ENCODE peak calls at places on chromosome 22, in eight cellular contexts. B is osteocyte, W is adrenal gland, M is GM12865, U is mammary epithelial cell, L is GM23338, T is stomach, H is brain microvascular endothelial cell. X is an unnamed sample.

GRCh38 chr22:23384451-23384850 is 195.6 kb downstream of the IGLL1 start:
- DNase-seq in B (no peak), W (no peak), M (no peak), U (no peak), L (no peak), T (no peak), H (no peak), X (no peak)

GRCh38 chr22:32206774-32207758 is 2.2 kb upstream of the RFPL2 start:
- DNase-seq in B (no peak), W (no peak), M (peak; percentile 54), U (peak; percentile 42), L (peak; percentile 86), T (peak; percentile 51), H (peak; percentile 2), X (no peak)

GRCh38 chr22:17120281-17120680 is 879 bp downstream of the TMEM121B start:
- DNase-seq in B (peak; percentile 88), W (peak; percentile 60), M (peak; percentile 52), U (peak; percentile 28), L (peak; percentile 92), T (peak; percentile 51), H (no peak), X (peak; percentile 74)

GRCh38 chr22:40107244-40107643 is 70.5 kb upstream of the TNRC6B start:
- DNase-seq in B (no peak), W (no peak), M (no peak), U (no peak), L (no peak), T (no peak), H (no peak), X (peak; percentile 36)

GRCh38 chr22:50190182-50190951 is 4.7 kb downstream of the TRABD start:
- DNase-seq in B (no peak), W (peak; percentile 85), M (peak; percentile 95), U (peak; percentile 78), L (peak; percentile 81), T (peak; percentile 88), H (no peak), X (peak; percentile 85)

GRCh38 chr22:20771918-20772625 is 1.8 kb upstream of the SERPIND1 start:
- DNase-seq in B (no peak), W (no peak), M (no peak), U (no peak), L (peak; percentile 48), T (no peak), H (no peak), X (no peak)

GRCh38 chr22:49942565-49943404 is 17.8 kb upstream of the PIM3 start:
- DNase-seq in B (no peak), W (no peak), M (no peak), U (no peak), L (no peak), T (no peak), H (no peak), X (no peak)

GRCh38 chr22:45743687-45744086 is 72.1 kb downstream of the ATXN10 start:
- DNase-seq in B (no peak), W (no peak), M (no peak), U (no peak), L (no peak), T (no peak), H (no peak), X (no peak)

GRCh38 chr22:33923660-33924246 is 3.5 kb upstream of the LARGE1 start:
- DNase-seq in B (no peak), W (peak; percentile 75), M (peak; percentile 87), U (peak; percentile 59), L (peak; percentile 98), T (peak; percentile 71), H (peak; percentile 62), X (peak; percentile 55)

GRCh38 chr22:43928418-43929307 is 5.1 kb downstream of the PNPLA3 start:
- DNase-seq in B (no peak), W (no peak), M (no peak), U (no peak), L (no peak), T (no peak), H (no peak), X (no peak)

GRCh38 chr22:49045276-49045675 is 782.4 kb downstream of the BRD1 start:
- DNase-seq in B (no peak), W (no peak), M (no peak), U (no peak), L (no peak), T (no peak), H (no peak), X (no peak)

GRCh38 chr22:48921411-48921903 is 906.2 kb downstream of the BRD1 start:
- DNase-seq in B (peak; percentile 54), W (no peak), M (no peak), U (no peak), L (no peak), T (peak; percentile 23), H (no peak), X (no peak)

GRCh38 chr22:49503896-49504521 is 323.7 kb downstream of the BRD1 start:
- DNase-seq in B (no peak), W (no peak), M (no peak), U (no peak), L (no peak), T (peak; percentile 2), H (no peak), X (peak; percentile 44)

GRCh38 chr22:29370556-29370955 is 17.8 kb downstream of the AP1B1 start:
- DNase-seq in B (no peak), W (no peak), M (no peak), U (no peak), L (peak; percentile 66), T (no peak), H (no peak), X (no peak)
- TF ChIP-seq CTCF in B (no peak), W (no peak), M (no peak), U (no peak), L (no peak), T (no peak), H (no peak), X (no peak)

GRCh38 chr22:19574247-19574646 is 50.0 kb upstream of the CLDN5 start:
- DNase-seq in B (no peak), W (no peak), M (no peak), U (no peak), L (no peak), T (no peak), H (no peak), X (no peak)
- TF ChIP-seq CTCF in B (no peak), W (no peak), M (no peak), U (no peak), L (no peak), T (no peak), H (no peak), X (no peak)

GRCh38 chr22:38315801-38316339 is 1.4 kb downstream of the CSNK1E start:
- DNase-seq in B (no peak), W (no peak), M (no peak), U (no peak), L (no peak), T (no peak), H (no peak), X (no peak)

GRCh38 chr22:38314992-38315800 is 2.0 kb downstream of the CSNK1E start:
- DNase-seq in B (no peak), W (no peak), M (peak; percentile 42), U (no peak), L (no peak), T (peak; percentile 36), H (no peak), X (no peak)

GRCh38 chr22:38317995-38318715 is 922 bp upstream of the CSNK1E start:
- DNase-seq in B (no peak), W (peak; percentile 90), M (no peak), U (peak; percentile 98), L (no peak), T (peak; percentile 71), H (peak; percentile 86), X (no peak)

GRCh38 chr22:38317237-38317994 is at the start of gene CSNK1E:
- DNase-seq in B (peak; percentile 91), W (peak; percentile 85), M (peak; percentile 73), U (peak; percentile 64), L (peak; percentile 83), T (peak; percentile 86), H (peak; percentile 46), X (peak; percentile 93)

GRCh38 chr22:38316340-38317236 is 645 bp downstream of the CSNK1E start:
- DNase-seq in B (peak; percentile 88), W (peak; percentile 70), M (peak; percentile 60), U (peak; percentile 51), L (peak; percentile 60), T (peak; percentile 66), H (no peak), X (peak; percentile 64)
- TF ChIP-seq CTCF in B (no peak), W (no peak), M (no peak), U (no peak), L (no peak), T (no peak), H (no peak), X (no peak)

GRCh38 chr22:35399114-35399677 is 744 bp upstream of the MCM5 start:
- DNase-seq in B (no peak), W (no peak), M (peak; percentile 58), U (no peak), L (peak; percentile 52), T (no peak), H (no peak), X (no peak)
- TF ChIP-seq CTCF in B (no peak), W (no peak), M (no peak), U (no peak), L (no peak), T (no peak), H (no peak), X (no peak)

GRCh38 chr22:36180038-36180880 is 19.7 kb upstream of the APOL3 start:
- DNase-seq in B (peak; percentile 93), W (peak; percentile 90), M (peak; percentile 84), U (peak; percentile 35), L (peak; percentile 87), T (peak; percentile 91), H (peak; percentile 63), X (peak; percentile 87)

GRCh38 chr22:36177160-36177559 is 16.6 kb upstream of the APOL3 start:
- DNase-seq in B (no peak), W (no peak), M (no peak), U (no peak), L (no peak), T (no peak), H (no peak), X (no peak)

GRCh38 chr22:36171941-36172340 is 11.4 kb upstream of the APOL3 start:
- DNase-seq in B (no peak), W (no peak), M (no peak), U (no peak), L (peak; percentile 56), T (no peak), H (no peak), X (no peak)

GRCh38 chr22:36180928-36181327 is 20.4 kb upstream of the APOL3 start:
- DNase-seq in B (no peak), W (no peak), M (no peak), U (no peak), L (no peak), T (no peak), H (no peak), X (no peak)

DNA sequence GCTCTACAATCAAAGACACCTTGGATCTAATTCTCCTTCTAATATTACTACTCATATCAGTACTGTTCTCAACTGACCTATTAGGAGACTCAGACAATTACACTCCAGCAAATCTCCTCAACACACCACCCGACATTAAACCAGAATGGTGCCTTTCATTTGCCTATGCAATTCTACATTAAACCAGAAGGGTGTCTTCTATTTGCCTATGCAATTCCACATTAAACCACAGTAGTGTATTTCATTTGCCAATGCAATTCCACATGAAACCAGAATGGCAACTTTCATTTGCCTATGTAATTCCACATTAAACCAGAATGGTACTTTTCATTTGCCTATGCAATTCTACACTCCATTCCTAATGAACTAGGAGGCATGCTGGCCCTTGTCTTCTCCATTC is 15.3 kb upstream of the APOL3 start:
- DNase-seq in B (no peak), W (no peak), M (no peak), U (no peak), L (peak; percentile 32), T (no peak), H (no peak), X (no peak)
- TF ChIP-seq CTCF in B (peak; percentile 6), W (no peak), M (no peak), U (no peak), L (no peak), T (no peak), H (no peak), X (no peak)